ENCODE peak calls at places on chromosomes 12 and 14, in seven cellular contexts. J is tibial artery, X is cardiac fibroblast, L is K562, B is type B pancreatic cell, A is GM13977, Q is neural crest cell. I is an unnamed sample.
A peak's percentile ranks its signal among the peaks of the same experiment; 100 is the strongest.

GRCh38 chr14:95814363-95815225 is 62.0 kb upstream of the TUNAR start:
- DNase-seq in J (no peak), A (no peak), B (peak; percentile 20), L (no peak), X (no peak), Q (no peak), I (no peak)

GRCh38 chr14:101895256-101895655 is 69.1 kb upstream of the DYNC1H1 start:
- DNase-seq in L (no peak), A (no peak), X (no peak), B (no peak), J (no peak), Q (no peak), I (no peak)

GRCh38 chr12:72295101-72295500 is 22.9 kb downstream of the TRHDE start:
- DNase-seq in L (no peak), B (no peak), Q (no peak), A (no peak), J (no peak), X (no peak), I (no peak)

GRCh38 chr12:4506870-4507269 is 31.8 kb upstream of the RAD51AP1 start:
- DNase-seq in B (no peak), X (peak; percentile 50), L (no peak), Q (no peak), A (peak; percentile 82), J (no peak), I (peak; percentile 76)

GRCh38 chr12:46659844-46660243 is 166.0 kb downstream of the SLC38A4 start:
- DNase-seq in L (no peak), X (peak; percentile 64), B (no peak), J (no peak), Q (no peak), A (no peak), I (no peak)

GRCh38 chr14:68719634-68720384 is 73.1 kb downstream of the ZFP36L1 start:
- DNase-seq in X (no peak), Q (no peak), A (no peak), J (no peak), B (no peak), L (peak; percentile 85), I (no peak)

GRCh38 chr14:101835566-101835965 is 74.1 kb downstream of the PPP2R5C start:
- DNase-seq in J (no peak), Q (no peak), B (no peak), X (no peak), L (no peak), A (no peak), I (no peak)

GRCh38 chr14:104094056-104094708 is 8.7 kb downstream of the ASPG start:
- DNase-seq in L (no peak), Q (no peak), B (no peak), A (no peak), X (no peak), J (no peak), I (no peak)

GRCh38 chr14:104138891-104139459 is 588 bp downstream of the KIF26A start:
- DNase-seq in A (no peak), J (no peak), X (peak; percentile 14), L (no peak), Q (no peak), B (no peak), I (no peak)

GRCh38 chr14:72600551-72601330 is 293.2 kb downstream of the DPF3 start:
- DNase-seq in B (no peak), A (no peak), J (peak; percentile 32), X (no peak), L (no peak), Q (no peak), I (no peak)

GRCh38 chr12:14408208-14408607 is 42.7 kb downstream of the ATF7IP start:
- DNase-seq in L (peak; percentile 22), Q (no peak), J (no peak), X (peak; percentile 64), A (no peak), B (no peak), I (no peak)

GRCh38 chr12:18355429-18355828 is 94.1 kb downstream of the PIK3C2G start:
- DNase-seq in L (no peak), J (no peak), A (no peak), B (no peak), X (no peak), Q (no peak), I (no peak)

GRCh38 chr14:93375673-93376156 is 28.7 kb downstream of the COX8C start:
- DNase-seq in B (no peak), Q (no peak), L (no peak), A (peak; percentile 43), J (no peak), X (no peak), I (peak; percentile 39)

GRCh38 chr12:113368331-113368730 is 9.9 kb downstream of the PLBD2 start:
- DNase-seq in J (no peak), X (no peak), L (no peak), Q (no peak), B (no peak), A (no peak), I (no peak)

GRCh38 chr14:82388488-82388887 is 854.8 kb upstream of the SEL1L start:
- DNase-seq in L (no peak), B (no peak), Q (no peak), A (no peak), X (no peak), J (no peak), I (no peak)

DNA sequence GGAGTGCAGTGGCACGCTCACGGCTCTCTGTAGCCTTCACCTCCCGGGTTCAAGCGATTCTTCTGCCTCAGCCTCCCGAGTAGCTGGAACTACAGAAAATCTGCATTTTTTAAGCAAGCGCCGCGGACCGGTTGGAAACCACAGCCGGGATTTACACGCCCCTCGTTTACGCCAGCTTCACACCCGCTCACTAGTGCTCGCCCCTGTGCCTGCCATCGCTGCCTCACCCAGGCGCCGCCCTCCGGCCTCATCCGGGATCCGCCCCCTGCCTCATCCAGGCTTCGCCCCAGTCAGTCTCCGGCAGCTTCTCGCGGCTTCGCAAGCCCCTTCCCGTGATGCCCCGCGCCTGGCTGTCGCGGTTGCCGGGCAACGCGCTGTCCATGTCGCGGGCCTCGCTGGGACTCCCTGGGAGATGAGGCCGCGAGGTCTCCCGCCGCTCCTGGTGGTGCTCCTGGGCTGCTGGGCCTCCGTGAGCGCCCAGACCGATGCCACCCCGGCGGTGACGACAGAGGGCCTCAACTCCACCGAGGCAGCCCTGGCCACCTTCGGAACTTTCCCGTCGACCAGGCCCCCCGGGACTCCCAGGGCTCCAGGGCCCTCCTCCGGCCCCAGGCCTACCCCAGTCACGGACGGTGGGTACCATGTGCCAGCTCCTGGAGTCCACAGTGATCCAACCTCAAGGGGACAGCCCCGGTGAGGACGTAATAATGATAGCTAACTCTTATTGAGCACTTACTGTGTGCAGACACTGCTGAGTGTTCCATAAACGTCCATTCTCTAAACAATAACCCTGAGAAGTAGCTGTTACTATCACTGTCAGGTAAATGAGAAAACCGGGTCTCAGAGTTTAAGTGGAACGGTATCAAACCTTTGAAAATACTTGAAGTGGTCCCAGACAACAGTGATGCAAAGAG is at the start of gene TCTN1:
- DNase-seq in B (peak; percentile 96), Q (peak; percentile 97), X (peak; percentile 93), A (peak; percentile 94), J (peak; percentile 97), L (peak; percentile 97), I (peak; percentile 98)
- TF ChIP-seq CTCF in B (no peak), Q (no peak), X (no peak), A (no peak), J (no peak), L (no peak), I (no peak)

GRCh38 chr12:95942532-95943230 is at the start of gene CCDC38:
- DNase-seq in L (no peak), X (peak; percentile 49), J (peak; percentile 73), A (peak; percentile 97), B (peak; percentile 70), Q (peak; percentile 59), I (peak; percentile 94)

GRCh38 chr12:95940514-95940913 is 1.9 kb downstream of the CCDC38 start:
- DNase-seq in L (no peak), Q (no peak), J (no peak), A (no peak), B (no peak), X (no peak), I (no peak)

GRCh38 chr12:95942106-95942531 is 295 bp downstream of the CCDC38 start:
- DNase-seq in L (no peak), J (no peak), B (no peak), X (no peak), Q (no peak), A (peak; percentile 28), I (no peak)

GRCh38 chr12:95944108-95944704 is 1.1 kb downstream of the AMDHD1 start:
- DNase-seq in J (no peak), B (no peak), Q (no peak), L (no peak), A (no peak), X (no peak), I (no peak)

DNA sequence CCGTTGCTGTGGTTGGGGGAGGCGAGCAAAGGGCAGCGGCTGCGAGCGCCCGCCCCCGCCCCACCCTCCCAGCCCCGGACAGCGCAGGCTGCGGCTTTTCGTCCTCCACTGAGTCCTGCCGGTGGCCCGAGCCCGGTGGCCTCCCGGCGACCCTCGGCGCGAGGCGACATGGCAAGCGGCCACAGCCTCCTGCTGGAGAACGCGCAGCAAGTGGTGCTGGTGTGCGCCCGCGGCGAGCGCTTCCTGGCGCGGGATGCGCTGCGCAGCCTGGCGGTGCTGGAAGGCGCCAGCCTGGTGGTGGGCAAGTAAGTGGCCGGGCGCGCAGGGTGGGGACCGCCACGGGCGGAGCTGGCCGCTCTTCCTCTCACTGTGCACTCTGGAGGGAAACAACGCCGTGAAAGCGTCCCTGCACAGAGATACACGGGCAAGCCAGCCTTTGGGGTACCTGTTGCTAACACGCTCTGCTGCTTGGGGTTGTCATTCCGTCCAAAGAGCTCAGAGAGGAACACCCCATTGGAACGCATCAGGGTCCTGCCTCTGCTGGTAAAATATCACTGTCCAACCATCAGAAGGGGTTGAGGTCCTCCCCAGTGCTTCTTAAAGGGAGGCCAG is at the start of gene AMDHD1:
- DNase-seq in A (no peak), Q (peak; percentile 65), X (peak; percentile 45), B (peak; percentile 78), J (peak; percentile 27), L (no peak), I (peak; percentile 77)
- TF ChIP-seq CTCF in A (peak; percentile 25), Q (peak; percentile 50), X (no peak), B (peak; percentile 66), J (peak; percentile 37), L (no peak), I (no peak)

GRCh38 chr12:93966516-93967133 is 181.8 kb upstream of the PLXNC1 start:
- DNase-seq in L (no peak), J (no peak), Q (no peak), X (no peak), A (no peak), B (no peak), I (no peak)
- TF ChIP-seq CTCF in L (no peak), J (no peak), Q (no peak), X (no peak), A (no peak), B (no peak), I (no peak)

DNA sequence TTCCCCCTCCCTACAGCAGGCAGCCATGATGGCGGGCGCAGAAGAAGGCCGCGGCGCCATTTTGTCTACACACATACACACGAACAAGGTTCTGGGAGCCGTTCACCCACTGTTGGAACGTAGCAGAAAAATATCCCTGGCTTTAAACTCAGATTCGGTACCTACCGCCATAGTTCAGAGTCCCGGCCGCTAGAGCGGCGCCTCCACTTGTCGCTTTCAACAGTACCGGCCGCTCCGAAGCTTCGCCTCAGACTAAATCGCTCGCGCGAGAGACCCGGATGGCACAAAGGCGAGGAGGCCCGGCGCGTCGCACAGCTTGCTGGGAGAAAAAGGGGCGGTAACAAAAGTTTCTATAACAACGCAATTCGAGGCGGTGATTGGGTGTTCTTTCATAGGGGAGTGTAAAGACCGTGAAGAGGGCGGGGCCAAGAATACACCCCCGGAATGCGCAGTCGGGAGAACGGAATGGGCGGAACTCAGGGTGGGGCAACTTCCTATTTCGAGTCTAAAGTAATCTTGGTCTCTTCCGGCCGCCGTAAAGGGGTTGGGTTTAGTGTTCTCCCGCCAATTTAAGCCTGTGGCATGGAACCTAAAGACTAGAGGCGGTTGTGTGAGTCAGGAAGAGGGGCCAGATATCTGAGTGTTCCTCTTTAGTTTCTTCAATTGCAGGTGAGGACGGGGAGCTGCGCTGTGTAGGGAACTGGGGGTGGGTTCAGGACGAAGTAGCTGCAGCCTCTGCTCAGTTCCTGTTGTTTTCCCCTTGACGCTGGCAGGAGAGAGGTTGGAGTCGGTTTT is at the start of the genes KNTC1 and RSRC2:
- DNase-seq in Q (peak; percentile 97), A (peak; percentile 93), J (peak; percentile 99), L (peak; percentile 100), B (peak; percentile 94), X (peak; percentile 100), I (peak; percentile 95)
- TF ChIP-seq CTCF in Q (no peak), A (no peak), J (no peak), L (no peak), B (no peak), X (no peak), I (no peak)